ENCODE peak calls at places on chromosome 16, in six cellular contexts. One of them, this sample, is unnamed.

GRCh38 chr16:88373211-88373610 is 9.5 kb upstream of the ZNF469 start:
- DNase-seq in NCI-H82: no peak
- DNase-seq in CD8-positive, alpha-beta memory T cell: peak
- DNase-seq in CD4-positive, alpha-beta memory T cell: no peak
- DNase-seq in HS-5: no peak
- DNase-seq in fibroblast of pulmonary artery: no peak
- DNase-seq in this sample: no peak

GRCh38 chr16:10088380-10088793 is 93.8 kb downstream of the GRIN2A start:
- DNase-seq in NCI-H82: no peak
- DNase-seq in fibroblast of pulmonary artery: no peak
- DNase-seq in HS-5: no peak
- DNase-seq in CD4-positive, alpha-beta memory T cell: no peak
- DNase-seq in CD8-positive, alpha-beta memory T cell: no peak
- DNase-seq in this sample: no peak

GRCh38 chr16:85912271-85912974 is 13.5 kb downstream of the IRF8 start:
- DNase-seq in CD8-positive, alpha-beta memory T cell: no peak
- DNase-seq in NCI-H82: peak
- DNase-seq in fibroblast of pulmonary artery: peak
- DNase-seq in HS-5: no peak
- DNase-seq in CD4-positive, alpha-beta memory T cell: no peak
- DNase-seq in this sample: no peak

GRCh38 chr16:87847467-87847784 is 21.9 kb downstream of the SLC7A5 start:
- DNase-seq in CD4-positive, alpha-beta memory T cell: no peak
- DNase-seq in fibroblast of pulmonary artery: no peak
- DNase-seq in NCI-H82: no peak
- DNase-seq in HS-5: no peak
- DNase-seq in CD8-positive, alpha-beta memory T cell: no peak
- DNase-seq in this sample: no peak

GRCh38 chr16:88764913-88765349 is 20.1 kb downstream of the PIEZO1 start:
- DNase-seq in fibroblast of pulmonary artery: no peak
- DNase-seq in CD4-positive, alpha-beta memory T cell: peak
- DNase-seq in HS-5: no peak
- DNase-seq in CD8-positive, alpha-beta memory T cell: no peak
- DNase-seq in NCI-H82: no peak
- DNase-seq in this sample: no peak

GRCh38 chr16:67542464-67542863 is 13.8 kb downstream of the RIPOR1 start:
- DNase-seq in fibroblast of pulmonary artery: peak
- DNase-seq in NCI-H82: peak
- DNase-seq in HS-5: no peak
- DNase-seq in CD4-positive, alpha-beta memory T cell: peak
- DNase-seq in CD8-positive, alpha-beta memory T cell: peak
- DNase-seq in this sample: no peak

GRCh38 chr16:79885320-79885719 is 284.8 kb upstream of the MAF start:
- DNase-seq in NCI-H82: no peak
- DNase-seq in CD8-positive, alpha-beta memory T cell: no peak
- DNase-seq in fibroblast of pulmonary artery: no peak
- DNase-seq in HS-5: no peak
- DNase-seq in CD4-positive, alpha-beta memory T cell: no peak
- DNase-seq in this sample: no peak

GRCh38 chr16:85718682-85719081 is 29.9 kb upstream of the GINS2 start:
- DNase-seq in CD8-positive, alpha-beta memory T cell: no peak
- DNase-seq in CD4-positive, alpha-beta memory T cell: no peak
- DNase-seq in fibroblast of pulmonary artery: no peak
- DNase-seq in NCI-H82: peak
- DNase-seq in HS-5: no peak
- DNase-seq in this sample: peak

GRCh38 chr16:88348377-88349152 is 34.2 kb upstream of the ZNF469 start:
- DNase-seq in CD4-positive, alpha-beta memory T cell: no peak
- DNase-seq in CD8-positive, alpha-beta memory T cell: peak
- DNase-seq in NCI-H82: no peak
- DNase-seq in fibroblast of pulmonary artery: no peak
- DNase-seq in HS-5: no peak
- DNase-seq in this sample: no peak

This sample was measured in HS-27A.